ENCODE peak calls at places on chromosomes 16 and 17, in six cellular contexts. L is tibial nerve; K is effector memory CD4-positive, alpha-beta T cell; F is fibroblast of lung; Z is breast epithelium; W is heart right ventricle. T is an unnamed sample. For H3K9me3, the result is how much of the 10 kb centered on the place peaks cover.

GRCh38 chr16:19186403-19186802 is 18.4 kb downstream of the SYT17 start:
- DNase-seq in L (no peak), K (no peak), F (no peak), Z (no peak), W (no peak), T (no peak)

GRCh38 chr16:2715519-2715918 is 4.5 kb downstream of the PRSS27 start:
- DNase-seq in L (peak), K (peak), F (peak), Z (no peak), W (peak), T (no peak)

GRCh38 chr16:22623351-22623781 is 112.7 kb downstream of the NPIPB5 start:
- DNase-seq in L (no peak), K (no peak), F (peak), Z (no peak), W (no peak), T (no peak)

GRCh38 chr16:47970291-47970931 is 185.4 kb downstream of the ABCC12 start:
- DNase-seq in L (no peak), K (no peak), F (peak), Z (no peak), W (no peak), T (peak)

GRCh38 chr17:28193241-28193640 is 125.8 kb upstream of the TMEM97 start:
- DNase-seq in L (peak), K (no peak), F (no peak), Z (peak), W (peak), T (no peak)

GRCh38 chr16:88628512-88628974 is 9.8 kb upstream of the IL17C start:
- DNase-seq in L (no peak), K (no peak), F (no peak), Z (no peak), W (peak), T (no peak)

GRCh38 chr17:63987616-63988478 is 10.3 kb upstream of the PRR29 start:
- DNase-seq in L (no peak), K (no peak), F (no peak), Z (no peak), W (no peak), T (no peak)

GRCh38 chr16:65377131-65377649 is 255.3 kb upstream of the CDH11 start:
- DNase-seq in L (no peak), K (no peak), F (no peak), Z (no peak), W (no peak), T (no peak)

GRCh38 chr17:77886387-77886728 is 72.1 kb upstream of the TNRC6C start:
- DNase-seq in L (no peak), K (no peak), F (no peak), Z (no peak), W (peak), T (no peak)

GRCh38 chr17:77887464-77888241 is 70.8 kb upstream of the TNRC6C start:
- DNase-seq in L (peak), K (peak), F (peak), Z (peak), W (peak), T (peak)

GRCh38 chr17:77888242-77889134 is 70.0 kb upstream of the TNRC6C start:
- DNase-seq in L (no peak), K (no peak), F (peak), Z (no peak), W (no peak), T (no peak)

GRCh38 chr17:77885678-77886386 is 72.7 kb upstream of the TNRC6C start:
- DNase-seq in L (no peak), K (no peak), F (no peak), Z (no peak), W (no peak), T (no peak)

GRCh38 chr17:77887110-77887463 is 71.4 kb upstream of the TNRC6C start:
- DNase-seq in L (no peak), K (no peak), F (no peak), Z (no peak), W (no peak), T (no peak)
- H3K4me3 ChIP-seq in L (peak), K (peak), F (no peak), Z (peak), W (peak), T (peak)

DNA sequence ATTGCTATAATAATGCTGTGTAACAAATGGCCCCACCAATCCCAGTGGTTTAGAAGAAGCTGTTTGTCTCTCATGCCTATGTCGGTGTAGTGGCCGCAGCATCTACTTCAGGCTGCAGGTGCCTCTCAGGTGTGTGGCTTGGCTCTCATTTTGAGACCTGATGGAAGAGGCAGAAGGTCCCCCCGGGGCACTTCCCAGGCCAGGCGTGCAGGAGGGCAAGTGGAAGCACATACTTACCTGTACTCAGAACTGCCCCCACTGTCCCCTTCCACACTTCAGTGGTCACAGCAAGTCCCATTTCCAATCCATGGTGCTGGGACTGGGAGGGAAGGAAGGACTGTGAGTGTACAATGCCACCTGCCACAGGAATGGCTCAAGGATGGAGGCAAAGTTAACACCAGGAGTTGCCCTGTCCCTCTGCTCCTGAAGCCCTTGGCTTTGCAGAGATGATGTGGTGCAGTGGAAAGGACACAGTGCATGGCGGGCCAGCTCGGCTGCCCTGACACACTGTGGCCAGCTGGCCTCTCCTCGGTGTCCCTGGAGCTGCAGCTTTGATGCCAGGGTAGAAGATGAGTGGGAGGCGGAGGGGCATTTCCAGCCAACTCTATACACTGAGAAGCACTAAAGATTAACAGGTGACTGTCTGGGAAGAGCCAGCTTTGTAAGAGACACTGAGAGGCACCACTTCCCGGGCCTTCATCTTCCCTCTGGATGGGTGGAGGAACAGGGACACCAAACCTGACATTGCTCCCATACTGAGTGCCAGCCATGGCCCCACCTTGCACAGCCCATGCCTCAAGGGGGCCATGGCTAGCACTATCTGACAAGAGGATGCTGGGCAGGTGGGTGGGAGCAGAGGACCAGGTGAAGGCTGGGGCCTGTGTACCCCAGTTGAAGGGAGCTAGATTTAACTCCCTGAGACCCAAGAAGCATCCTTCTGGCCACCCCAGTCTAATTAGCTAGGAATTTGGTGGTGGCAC is 105.9 kb downstream of the METRNL start:
- DNase-seq in L (peak), K (no peak), F (no peak), Z (peak), W (no peak), T (no peak)
- H3K9me3 ChIP-seq in L (under half), K (under half), F (under half), Z (under half), W (under half), T (under half)

DNA sequence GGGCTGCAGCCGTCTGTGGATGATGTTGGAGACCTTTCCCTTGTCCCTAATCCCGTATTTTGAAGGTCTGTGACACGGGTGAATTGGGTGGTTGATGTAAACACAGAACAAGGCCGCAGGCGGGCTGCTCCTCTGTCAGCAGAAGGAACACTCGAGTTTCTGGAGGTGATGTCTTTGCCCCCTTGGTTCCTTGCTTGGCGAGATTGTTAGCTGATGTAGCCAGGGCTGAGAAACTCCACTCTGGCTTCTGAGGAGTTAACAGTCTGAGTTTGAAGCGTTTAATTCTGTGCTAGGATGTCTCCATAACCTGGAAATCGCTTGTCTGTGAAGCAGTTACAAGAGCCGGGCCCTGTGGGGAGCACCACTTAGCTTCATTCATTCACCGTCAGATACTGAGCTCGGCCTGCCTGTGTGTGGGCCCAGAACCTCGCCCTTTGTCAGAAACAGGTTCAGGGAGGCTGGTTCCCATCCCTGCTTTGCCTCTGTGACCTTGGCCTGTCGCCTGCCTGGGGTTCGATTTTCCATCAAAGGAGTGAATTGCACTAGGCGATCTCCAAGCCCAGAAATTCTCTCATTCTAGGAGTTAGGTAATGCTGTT is 1.3 kb downstream of the MAPK8IP3 start:
- DNase-seq in L (no peak), K (no peak), F (peak), Z (no peak), W (no peak), T (no peak)
- H3K4me3 ChIP-seq in L (peak), K (peak), F (peak), Z (peak), W (peak), T (peak)

DNA sequence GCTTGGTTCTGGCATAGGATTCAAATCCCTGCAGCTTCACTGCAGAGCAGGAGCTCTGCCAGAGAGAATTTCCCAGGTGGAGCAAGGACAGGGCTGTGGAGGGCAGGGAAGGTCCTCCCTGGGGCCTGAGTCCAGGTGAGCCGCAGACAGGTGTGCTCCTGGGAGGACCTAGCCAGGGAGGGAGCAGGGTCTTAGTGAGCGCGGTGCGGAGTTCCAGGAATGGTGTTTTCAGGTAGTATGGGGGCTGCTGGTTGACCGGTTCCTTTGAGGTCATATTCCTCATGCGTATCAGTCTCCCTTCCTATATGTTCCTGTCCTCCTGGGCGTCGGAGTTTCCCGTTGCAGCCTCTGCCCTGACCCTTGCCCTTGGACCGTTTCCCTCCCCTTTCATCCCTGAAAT is 813.3 kb downstream of the KCNJ18 start:
- DNase-seq in L (no peak), K (no peak), F (no peak), Z (no peak), W (no peak), T (no peak)
- H3K9me3 ChIP-seq in L (under half), K (under half), F (under half), Z (under half), W (under half), T (under half)

GRCh38 chr17:34781071-34781470 is 180.2 kb downstream of the CCT6B start:
- DNase-seq in L (no peak), K (no peak), F (no peak), Z (no peak), W (no peak), T (no peak)

GRCh38 chr17:34771891-34772290 is 189.4 kb downstream of the CCT6B start:
- DNase-seq in L (no peak), K (no peak), F (no peak), Z (no peak), W (no peak), T (no peak)

GRCh38 chr17:34780438-34780837 is 180.8 kb downstream of the CCT6B start:
- DNase-seq in L (no peak), K (no peak), F (no peak), Z (no peak), W (no peak), T (no peak)

GRCh38 chr17:34777044-34777443 is 184.2 kb downstream of the CCT6B start:
- DNase-seq in L (no peak), K (no peak), F (no peak), Z (no peak), W (no peak), T (no peak)

DNA sequence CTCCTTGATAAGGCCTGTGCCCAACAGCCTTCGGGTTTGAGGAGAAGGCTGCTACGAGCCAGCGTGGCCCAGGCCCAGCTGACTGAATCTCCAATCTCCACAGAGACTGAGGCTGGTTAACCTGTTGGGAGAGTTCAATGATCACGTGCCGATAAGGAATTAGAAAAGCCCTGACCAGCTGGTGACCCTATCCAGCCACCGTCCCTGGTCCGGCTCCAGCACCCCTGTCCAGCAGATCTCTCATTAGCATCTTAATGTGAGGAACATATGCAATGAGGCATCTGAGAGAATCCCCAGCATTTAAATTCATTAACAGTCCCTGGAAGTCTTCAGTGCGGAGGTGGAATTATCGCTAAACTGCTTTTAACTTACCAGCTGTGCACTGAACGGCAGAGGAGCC is 184.8 kb downstream of the CCT6B start:
- DNase-seq in L (no peak), K (no peak), F (no peak), Z (no peak), W (no peak), T (no peak)
- H3K4me3 ChIP-seq in L (no peak), K (no peak), F (no peak), Z (no peak), W (no peak), T (no peak)

GRCh38 chr17:69999253-69999652 is 75.8 kb upstream of the KCNJ16 start:
- DNase-seq in L (no peak), K (no peak), F (no peak), Z (no peak), W (no peak), T (no peak)

GRCh38 chr17:69997332-69997731 is 77.7 kb upstream of the KCNJ16 start:
- DNase-seq in L (no peak), K (no peak), F (no peak), Z (no peak), W (no peak), T (no peak)
- H3K9me3 ChIP-seq in L (under half), K (under half), F (under half), Z (under half), W (under half), T (under half)

GRCh38 chr17:39165178-39165843 is 650 bp downstream of the ARL5C start:
- DNase-seq in L (no peak), K (no peak), F (no peak), Z (no peak), W (no peak), T (no peak)
- H3K4me3 ChIP-seq in L (peak), K (peak), F (peak), Z (peak), W (peak), T (peak)